ENCODE peak calls at places on chromosome 11, in five cellular contexts. N is NCI-H460; G is foreskin melanocyte; O is iris pigment epithelial cell; J is activated T-cell treated with anti-CD3 and anti-CD28 coated beads, Interleukin-2, amount 50 U/mL, for 1 hour. D is an unnamed sample.

GRCh38 chr11:132910016-132910760 is 622.1 kb downstream of the OPCML start:
- DNase-seq in N (no peak), G (no peak), O (no peak), J (no peak), D (no peak)

GRCh38 chr11:91066648-91067047 is 843.8 kb upstream of the CHORDC1 start:
- DNase-seq in N (no peak), G (no peak), O (no peak), J (no peak), D (no peak)

GRCh38 chr11:63802637-63803414 is 10.4 kb upstream of the SPINDOC start:
- DNase-seq in N (no peak), G (no peak), O (peak), J (no peak), D (peak)

GRCh38 chr11:7974668-7975067 is 9.4 kb upstream of the NLRP10 start:
- DNase-seq in N (no peak), G (no peak), O (no peak), J (no peak), D (peak)

GRCh38 chr11:23359297-23359696 is 499.0 kb upstream of the CCDC179 start:
- DNase-seq in N (no peak), G (peak), O (peak), J (no peak), D (peak)

GRCh38 chr11:17978553-17979287 is 34.1 kb downstream of the SERGEF start:
- DNase-seq in N (peak), G (no peak), O (peak), J (no peak), D (peak)

GRCh38 chr11:29448246-29448877 is 568.5 kb downstream of the KCNA4 start:
- DNase-seq in N (no peak), G (peak), O (peak), J (no peak), D (peak)

GRCh38 chr11:19405966-19406365 is 165.2 kb upstream of the E2F8 start:
- DNase-seq in N (no peak), G (no peak), O (no peak), J (no peak), D (peak)

GRCh38 chr11:127733552-127733951 is 733.0 kb upstream of the KIRREL3 start:
- DNase-seq in N (no peak), G (no peak), O (no peak), J (no peak), D (no peak)

D was measured in M059J.